ENCODE peak calls at places on chromosome 15, in eight cellular contexts. One of them, this sample, is unnamed.
A peak's percentile ranks its signal among the peaks of the same experiment; 100 is the strongest.

GRCh38 chr15:39946862-39947261 is 12.9 kb downstream of the EIF2AK4 start:
- DNase-seq in effector CD4-positive, alpha-beta T cell: no peak
- DNase-seq in islet precursor cell: no peak
- DNase-seq in ovary: no peak
- DNase-seq in AG08395: peak; percentile 40
- DNase-seq in CD4-positive, alpha-beta T cell: no peak
- DNase-seq in C1 segment of cervical spinal cord: no peak
- DNase-seq in cardiac fibroblast: peak; percentile 60
- DNase-seq in this sample: no peak

GRCh38 chr15:35184646-35185045 is 99.6 kb upstream of the NANOGP8 start:
- DNase-seq in islet precursor cell: no peak
- DNase-seq in CD4-positive, alpha-beta T cell: no peak
- DNase-seq in AG08395: no peak
- DNase-seq in C1 segment of cervical spinal cord: no peak
- DNase-seq in ovary: no peak
- DNase-seq in cardiac fibroblast: no peak
- DNase-seq in effector CD4-positive, alpha-beta T cell: no peak
- DNase-seq in this sample: no peak

GRCh38 chr15:70748281-70748747 is 15.0 kb downstream of the UACA start:
- DNase-seq in AG08395: peak; percentile 66
- DNase-seq in islet precursor cell: no peak
- DNase-seq in cardiac fibroblast: peak; percentile 46
- DNase-seq in ovary: no peak
- DNase-seq in C1 segment of cervical spinal cord: no peak
- DNase-seq in CD4-positive, alpha-beta T cell: no peak
- DNase-seq in effector CD4-positive, alpha-beta T cell: no peak
- DNase-seq in this sample: no peak

GRCh38 chr15:72285927-72286516 is 13.7 kb upstream of the PARP6 start:
- DNase-seq in CD4-positive, alpha-beta T cell: peak; percentile 33
- DNase-seq in islet precursor cell: peak; percentile 68
- DNase-seq in C1 segment of cervical spinal cord: no peak
- DNase-seq in ovary: no peak
- DNase-seq in AG08395: peak; percentile 37
- DNase-seq in effector CD4-positive, alpha-beta T cell: peak; percentile 35
- DNase-seq in cardiac fibroblast: peak; percentile 48
- DNase-seq in this sample: peak; percentile 93

GRCh38 chr15:86751116-86751515 is 671.4 kb downstream of the AGBL1 start:
- DNase-seq in ovary: no peak
- DNase-seq in C1 segment of cervical spinal cord: no peak
- DNase-seq in cardiac fibroblast: no peak
- DNase-seq in islet precursor cell: no peak
- DNase-seq in AG08395: no peak
- DNase-seq in CD4-positive, alpha-beta T cell: no peak
- DNase-seq in effector CD4-positive, alpha-beta T cell: no peak
- DNase-seq in this sample: no peak

GRCh38 chr15:96270581-96271172 is 59.8 kb upstream of the NR2F2 start:
- DNase-seq in ovary: no peak
- DNase-seq in cardiac fibroblast: peak; percentile 70
- DNase-seq in CD4-positive, alpha-beta T cell: no peak
- DNase-seq in AG08395: no peak
- DNase-seq in C1 segment of cervical spinal cord: no peak
- DNase-seq in effector CD4-positive, alpha-beta T cell: no peak
- DNase-seq in islet precursor cell: no peak
- DNase-seq in this sample: no peak

GRCh38 chr15:74798388-74799254 is 14.0 kb upstream of the LMAN1L start:
- DNase-seq in cardiac fibroblast: no peak
- DNase-seq in islet precursor cell: no peak
- DNase-seq in CD4-positive, alpha-beta T cell: no peak
- DNase-seq in AG08395: no peak
- DNase-seq in C1 segment of cervical spinal cord: no peak
- DNase-seq in ovary: no peak
- DNase-seq in effector CD4-positive, alpha-beta T cell: no peak
- DNase-seq in this sample: peak; percentile 62

GRCh38 chr15:36777941-36778340 is 198.5 kb downstream of the CDIN1 start:
- DNase-seq in islet precursor cell: no peak
- DNase-seq in CD4-positive, alpha-beta T cell: no peak
- DNase-seq in cardiac fibroblast: no peak
- DNase-seq in ovary: no peak
- DNase-seq in effector CD4-positive, alpha-beta T cell: no peak
- DNase-seq in C1 segment of cervical spinal cord: no peak
- DNase-seq in AG08395: peak; percentile 10
- DNase-seq in this sample: peak; percentile 30